ENCODE peak calls at places on chromosomes 4 and X, in nine cellular contexts. N, Z, I, K, U, C, Y, R and V are unnamed samples.

GRCh38 chr4:7109169-7109568 is 41.3 kb upstream of the GRPEL1 start:
- DNase-seq in N (no peak), Z (no peak), I (no peak), K (no peak), U (no peak), C (no peak), Y (no peak), R (no peak), V (no peak)

GRCh38 chrX:13827693-13828092 is 10.8 kb upstream of the GPM6B start:
- DNase-seq in N (no peak), Z (no peak), I (no peak), K (no peak), U (no peak), C (no peak), Y (no peak), R (no peak), V (no peak)

GRCh38 chr4:73815145-73815544 is 21.3 kb upstream of the CXCL6 start:
- DNase-seq in N (no peak), Z (peak), I (no peak), K (no peak), U (no peak), C (no peak), Y (peak), R (no peak), V (no peak)

GRCh38 chr4:100268807-100269206 is 78.5 kb upstream of the DDIT4L start:
- DNase-seq in N (no peak), Z (no peak), I (no peak), K (no peak), U (no peak), C (no peak), Y (no peak), R (no peak), V (no peak)

GRCh38 chrX:81957900-81958545 is 756.1 kb downstream of the SH3BGRL start:
- DNase-seq in N (peak), Z (no peak), I (no peak), K (no peak), U (no peak), C (no peak), Y (peak), R (no peak), V (peak)

GRCh38 chr4:181150173-181150572 is 1093.0 kb upstream of the TENM3 start:
- DNase-seq in N (no peak), Z (peak), I (no peak), K (no peak), U (no peak), C (no peak), Y (no peak), R (no peak), V (no peak)

GRCh38 chr4:83751336-83751949 is 215.5 kb downstream of the GPAT3 start:
- DNase-seq in N (no peak), Z (no peak), I (no peak), K (no peak), U (no peak), C (no peak), Y (no peak), R (no peak), V (no peak)

GRCh38 chr4:40525811-40526598 is 103.7 kb downstream of the RBM47 start:
- DNase-seq in N (peak), Z (peak), I (peak), K (no peak), U (peak), C (no peak), Y (peak), R (peak), V (no peak)

GRCh38 chr4:36226430-36227227 is 17.7 kb downstream of the ARAP2 start:
- DNase-seq in N (no peak), Z (no peak), I (no peak), K (no peak), U (no peak), C (no peak), Y (no peak), R (no peak), V (no peak)

GRCh38 chr4:139890810-139891209 is 225.2 kb downstream of the MGST2 start:
- DNase-seq in N (no peak), Z (peak), I (peak), K (no peak), U (no peak), C (no peak), Y (peak), R (no peak), V (no peak)
- TF ChIP-seq CTCF in N (no peak), Z (no peak), I (peak), K (no peak), U (no peak), C (no peak), Y (no peak), R (no peak), V (no peak)

DNA sequence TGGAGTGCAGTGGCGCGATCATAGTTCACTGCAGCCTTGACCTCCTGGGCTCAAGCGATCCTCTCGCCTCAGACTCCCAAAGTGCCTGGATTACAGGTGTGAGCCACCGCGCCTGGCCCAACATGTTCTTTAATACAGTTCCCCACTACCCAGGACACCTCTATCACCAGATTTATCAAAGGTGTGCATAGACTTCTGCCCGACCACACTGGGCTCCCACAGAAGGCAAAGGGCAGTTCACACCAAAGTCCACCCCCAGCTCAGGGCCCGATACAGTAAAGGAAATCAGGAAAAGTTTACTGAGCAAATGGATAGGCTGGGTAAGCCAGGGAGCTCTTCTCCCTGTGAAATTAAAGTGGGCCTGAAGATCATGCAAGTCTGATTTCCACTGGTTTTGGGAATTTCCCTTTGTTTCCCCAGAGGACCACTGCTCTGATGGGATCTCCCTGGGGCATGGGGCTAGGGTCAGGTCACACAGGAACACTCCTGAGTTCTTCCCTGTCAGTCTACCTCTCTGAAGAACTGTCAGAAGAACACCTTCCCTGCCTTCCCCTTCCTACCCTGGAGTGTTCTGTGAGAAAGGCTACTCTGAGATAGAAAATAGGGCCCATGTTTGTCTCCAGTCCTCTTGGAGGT is 17.7 kb upstream of the PIM2 start:
- DNase-seq in N (no peak), Z (no peak), I (no peak), K (no peak), U (no peak), C (no peak), Y (no peak), R (no peak), V (no peak)
- H3K4me3 ChIP-seq in N (no peak), Z (no peak), I (no peak), K (no peak), U (no peak), C (peak), Y (no peak), R (no peak), V (peak)

GRCh38 chrX:49701323-49701722 is 5.5 kb upstream of the PAGE1 start:
- DNase-seq in N (no peak), Z (no peak), I (no peak), K (no peak), U (no peak), C (no peak), Y (no peak), R (no peak), V (no peak)

DNA sequence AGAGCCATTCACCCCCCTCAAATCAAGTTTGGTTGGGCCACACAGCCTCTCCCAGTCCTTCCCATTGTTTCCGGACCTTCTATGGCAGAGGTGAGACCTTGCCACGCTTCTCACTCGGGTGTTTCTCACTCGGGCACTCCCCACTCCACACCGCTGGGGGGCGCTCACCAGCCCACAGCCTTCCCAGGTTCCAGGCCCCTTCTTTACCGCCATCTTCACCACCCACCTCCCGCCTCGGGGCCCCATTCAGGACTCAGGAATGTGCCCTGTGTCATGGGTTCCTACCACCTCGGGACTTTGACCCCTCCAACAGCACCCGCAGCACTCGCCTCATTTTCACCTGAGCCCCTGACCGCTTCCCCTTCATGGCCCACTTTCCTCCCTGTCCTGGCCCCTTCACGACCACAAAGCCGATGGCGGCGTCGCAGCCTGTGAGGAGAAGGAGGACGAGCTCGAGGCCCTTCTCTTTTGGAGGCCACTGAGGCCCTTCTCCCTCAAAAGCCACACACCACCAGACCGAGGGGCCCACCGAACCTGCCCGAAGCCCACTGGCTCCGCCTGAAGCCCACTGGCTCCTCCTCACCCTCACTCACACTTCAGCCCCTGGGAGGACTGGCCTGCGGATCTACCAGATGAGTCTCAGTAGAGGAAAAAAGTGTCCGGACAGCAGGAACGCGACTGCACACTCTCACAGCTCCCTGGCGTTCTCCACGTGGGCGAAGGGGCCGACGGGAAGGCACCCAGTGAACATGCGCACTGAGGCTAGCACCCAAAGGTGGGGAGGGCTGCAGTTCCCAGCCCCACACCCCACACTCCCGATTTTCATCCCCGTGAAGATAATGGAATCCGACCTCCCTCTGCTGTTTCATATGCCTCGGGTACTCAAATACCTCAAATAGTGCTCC is at the start of gene PAGE1:
- DNase-seq in N (no peak), Z (no peak), I (no peak), K (no peak), U (no peak), C (no peak), Y (no peak), R (no peak), V (no peak)
- TF ChIP-seq CTCF in N (no peak), Z (no peak), I (no peak), K (no peak), U (no peak), C (no peak), Y (no peak), R (no peak), V (no peak)

DNA sequence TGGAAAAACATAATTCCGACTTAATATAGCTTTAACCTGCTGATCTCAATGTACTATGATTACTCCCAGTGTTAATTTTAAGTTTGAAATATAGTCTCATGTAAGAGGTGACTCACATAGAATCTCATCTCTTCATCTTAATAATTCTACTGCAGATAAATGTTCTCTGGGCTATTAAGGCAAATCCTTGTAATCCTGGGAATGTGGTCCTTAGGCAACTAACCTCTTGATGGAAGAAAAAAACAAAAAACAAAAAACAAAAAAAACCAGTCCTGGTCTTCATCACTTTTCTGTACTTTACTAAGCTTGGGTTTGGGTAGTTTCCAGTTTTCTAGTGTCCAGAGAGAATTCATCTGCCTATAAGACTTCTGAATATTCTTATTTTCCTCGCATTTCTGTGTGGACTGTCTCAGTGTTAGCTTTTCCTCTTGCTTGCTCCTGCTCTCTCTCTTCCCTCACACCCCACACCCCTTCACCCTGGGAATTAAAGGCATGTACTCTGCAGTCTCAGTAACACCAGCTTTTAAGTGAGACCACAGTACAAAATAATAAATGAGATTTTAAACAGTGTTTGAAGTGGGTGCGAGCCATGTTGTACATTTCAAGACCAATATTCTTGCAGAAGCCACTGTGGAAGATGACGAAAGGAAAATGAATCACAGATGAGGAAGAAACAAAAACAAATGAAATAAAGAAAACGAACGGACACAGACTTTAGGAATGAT is 51.7 kb downstream of the HAND2 start:
- DNase-seq in N (no peak), Z (peak), I (no peak), K (no peak), U (no peak), C (no peak), Y (no peak), R (no peak), V (no peak)
- H3K4me3 ChIP-seq in N (no peak), Z (no peak), I (no peak), K (no peak), U (no peak), C (no peak), Y (no peak), R (no peak), V (no peak)

DNA sequence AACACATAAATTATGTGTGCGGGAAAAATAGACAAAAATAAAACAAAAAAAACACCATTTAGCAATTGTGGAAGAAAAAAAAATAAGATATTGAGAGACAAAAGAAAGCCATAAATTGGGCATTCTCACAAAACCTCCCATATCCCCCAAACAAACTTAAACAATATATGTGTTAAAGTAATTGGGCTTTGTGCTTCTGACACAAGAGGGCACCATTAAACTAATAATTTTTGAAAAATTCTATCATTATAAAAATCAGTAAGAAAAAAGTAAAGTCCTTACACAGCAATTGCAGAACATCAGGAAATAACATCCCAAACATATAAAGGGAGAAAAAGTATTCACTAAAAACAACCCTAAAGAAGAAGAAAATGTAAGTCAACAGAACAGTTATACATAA is 880.7 kb downstream of the TECRL start:
- DNase-seq in N (no peak), Z (no peak), I (no peak), K (no peak), U (no peak), C (no peak), Y (peak), R (no peak), V (no peak)
- TF ChIP-seq CTCF in N (peak), Z (peak), I (no peak), K (no peak), U (peak), C (peak), Y (no peak), R (no peak), V (no peak)

DNA sequence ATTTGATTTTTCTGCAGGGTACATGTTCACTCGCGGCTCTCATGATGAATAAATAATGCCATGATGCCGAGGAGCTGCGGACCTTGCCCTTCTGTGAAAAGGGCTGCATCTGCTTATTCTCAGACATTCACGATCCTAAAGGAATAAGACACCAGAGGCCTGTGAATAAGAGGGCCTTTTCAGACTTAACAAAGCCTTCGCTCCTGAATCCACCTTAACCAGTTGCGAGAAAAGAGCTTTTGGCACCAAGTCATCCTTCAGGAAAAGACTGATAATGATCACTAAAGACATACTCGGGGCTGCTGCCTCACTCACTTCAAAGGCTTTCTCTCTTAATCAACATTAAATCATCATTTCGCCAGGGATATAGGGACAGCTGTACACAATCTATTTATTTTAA is 147.5 kb downstream of the FBXO8 start:
- DNase-seq in N (no peak), Z (peak), I (peak), K (no peak), U (no peak), C (no peak), Y (no peak), R (no peak), V (no peak)
- H3K4me3 ChIP-seq in N (no peak), Z (peak), I (no peak), K (peak), U (peak), C (no peak), Y (no peak), R (peak), V (no peak)

GRCh38 chr4:175560628-175561027 is 251.4 kb downstream of the GPM6A start:
- DNase-seq in N (peak), Z (peak), I (no peak), K (no peak), U (no peak), C (peak), Y (peak), R (no peak), V (peak)
- TF ChIP-seq CTCF in N (peak), Z (peak), I (no peak), K (no peak), U (peak), C (peak), Y (peak), R (no peak), V (peak)

DNA sequence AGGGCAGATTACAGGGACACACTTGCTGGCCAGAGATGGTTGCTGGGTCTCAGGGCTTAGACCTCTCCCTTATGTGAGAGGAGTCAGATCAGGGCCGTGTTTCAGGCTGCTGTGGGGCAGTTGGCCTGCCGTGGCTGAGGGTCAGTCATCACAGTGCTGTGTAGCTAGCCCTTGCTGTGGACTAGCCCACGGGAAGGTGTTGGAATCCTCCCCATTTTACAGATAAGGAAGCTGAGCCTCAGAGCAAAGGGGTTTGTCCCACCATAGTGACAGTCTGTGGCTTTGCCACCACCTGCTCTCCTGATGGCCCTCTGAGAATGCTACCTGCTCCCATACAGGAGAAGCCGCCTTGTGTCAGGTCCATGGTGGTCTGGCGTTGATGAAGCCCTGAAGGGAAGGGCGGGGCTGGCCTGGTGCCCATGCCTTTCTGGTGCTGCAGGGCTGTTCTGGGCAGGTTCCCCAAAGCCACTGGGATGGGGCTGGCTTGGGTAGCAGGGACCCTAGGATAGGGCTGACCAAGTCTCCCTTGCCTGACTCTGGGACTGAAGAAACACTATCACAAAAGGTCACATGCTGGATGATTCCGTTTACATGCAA is 2.4 kb upstream of the FAM53A start:
- DNase-seq in N (no peak), Z (no peak), I (no peak), K (no peak), U (no peak), C (no peak), Y (no peak), R (no peak), V (no peak)
- H3K4me3 ChIP-seq in N (no peak), Z (no peak), I (no peak), K (no peak), U (no peak), C (no peak), Y (no peak), R (no peak), V (no peak)